ENCODE peak calls at places on chromosome 4, in five cellular contexts. One of them, this sample, is unnamed.
A peak's percentile ranks its signal among the peaks of the same experiment; 100 is the strongest.

GRCh38 chr4:24736066-24736465 is 59.3 kb upstream of the SOD3 start:
- DNase-seq in HCT116: peak; percentile 27
- DNase-seq in K562: no peak
- DNase-seq in GM12878: no peak
- DNase-seq in H1: no peak
- DNase-seq in this sample: no peak

GRCh38 chr4:114659386-114660008 is 60.9 kb downstream of the UGT8 start:
- DNase-seq in K562: peak; percentile 27
- DNase-seq in H1: peak; percentile 25
- DNase-seq in GM12878: peak; percentile 32
- DNase-seq in HCT116: peak; percentile 73
- DNase-seq in this sample: peak; percentile 42

GRCh38 chr4:121070696-121071639 is 1.4 kb downstream of the NDNF start:
- DNase-seq in GM12878: no peak
- DNase-seq in H1: no peak
- DNase-seq in K562: no peak
- DNase-seq in HCT116: no peak
- DNase-seq in this sample: no peak

GRCh38 chr4:11748169-11748872 is 319.6 kb upstream of the HS3ST1 start:
- DNase-seq in HCT116: peak; percentile 83
- DNase-seq in H1: no peak
- DNase-seq in K562: no peak
- DNase-seq in GM12878: no peak
- DNase-seq in this sample: no peak

GRCh38 chr4:48269861-48270515 is 350 bp upstream of the TEC start:
- DNase-seq in HCT116: peak; percentile 88
- DNase-seq in GM12878: peak; percentile 74
- DNase-seq in H1: peak; percentile 85
- DNase-seq in K562: peak; percentile 98
- DNase-seq in this sample: peak; percentile 75

GRCh38 chr4:81648576-81649272 is 177.0 kb upstream of the RASGEF1B start:
- DNase-seq in GM12878: peak; percentile 23
- DNase-seq in H1: no peak
- DNase-seq in K562: no peak
- DNase-seq in HCT116: no peak
- DNase-seq in this sample: no peak

GRCh38 chr4:112894951-112895350 is 154.5 kb upstream of the ANK2 start:
- DNase-seq in H1: no peak
- DNase-seq in HCT116: no peak
- DNase-seq in K562: no peak
- DNase-seq in GM12878: no peak
- DNase-seq in this sample: no peak

GRCh38 chr4:40482985-40483647 is 146.5 kb downstream of the RBM47 start:
- DNase-seq in HCT116: no peak
- DNase-seq in GM12878: no peak
- DNase-seq in H1: peak; percentile 17
- DNase-seq in K562: peak; percentile 19
- DNase-seq in this sample: no peak

GRCh38 chr4:188986271-188986689 is 847.0 kb downstream of the TRIML1 start:
- DNase-seq in H1: no peak
- DNase-seq in K562: no peak
- DNase-seq in GM12878: no peak
- DNase-seq in HCT116: no peak
- DNase-seq in this sample: peak; percentile 1

GRCh38 chr4:104064650-104065577 is 345.1 kb upstream of the TACR3 start:
- DNase-seq in HCT116: peak; percentile 56
- DNase-seq in GM12878: peak; percentile 23
- DNase-seq in H1: peak; percentile 3
- DNase-seq in K562: peak; percentile 14
- DNase-seq in this sample: peak; percentile 39

GRCh38 chr4:87114245-87115062 is 106.0 kb downstream of the KLHL8 start:
- DNase-seq in HCT116: no peak
- DNase-seq in GM12878: no peak
- DNase-seq in H1: no peak
- DNase-seq in K562: no peak
- DNase-seq in this sample: no peak

GRCh38 chr4:41602113-41602512 is 64.2 kb downstream of the LIMCH1 start:
- DNase-seq in H1: no peak
- DNase-seq in HCT116: no peak
- DNase-seq in GM12878: no peak
- DNase-seq in K562: no peak
- DNase-seq in this sample: no peak

DNA sequence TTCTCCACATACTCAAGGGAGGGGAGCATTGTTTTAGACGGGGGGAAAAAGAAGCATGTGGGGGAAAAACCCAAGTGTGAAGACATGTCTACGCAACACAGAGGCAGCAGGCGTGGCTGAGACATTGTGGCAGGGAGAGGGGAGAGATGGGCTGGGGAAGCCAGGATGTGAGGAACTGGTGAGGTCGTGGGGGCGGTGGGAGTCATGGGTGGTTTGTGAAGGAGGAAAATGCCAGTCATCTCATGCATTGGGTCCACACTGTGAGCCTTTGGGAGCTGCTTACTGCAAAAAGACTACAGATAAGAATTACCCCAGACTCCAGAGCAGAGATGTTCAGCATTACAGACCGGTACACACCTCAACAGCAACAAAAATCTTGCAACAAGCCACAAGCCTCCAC is 2.1 kb downstream of the JAKMIP1 start:
- DNase-seq in HCT116: no peak
- DNase-seq in H1: no peak
- DNase-seq in GM12878: no peak
- DNase-seq in K562: no peak
- DNase-seq in this sample: no peak
- TF ChIP-seq SRF in HCT116: no peak
- TF ChIP-seq SRF in H1: no peak
- TF ChIP-seq SRF in GM12878: no peak
- TF ChIP-seq SRF in K562: no peak
- TF ChIP-seq SRF in this sample: no peak

DNA sequence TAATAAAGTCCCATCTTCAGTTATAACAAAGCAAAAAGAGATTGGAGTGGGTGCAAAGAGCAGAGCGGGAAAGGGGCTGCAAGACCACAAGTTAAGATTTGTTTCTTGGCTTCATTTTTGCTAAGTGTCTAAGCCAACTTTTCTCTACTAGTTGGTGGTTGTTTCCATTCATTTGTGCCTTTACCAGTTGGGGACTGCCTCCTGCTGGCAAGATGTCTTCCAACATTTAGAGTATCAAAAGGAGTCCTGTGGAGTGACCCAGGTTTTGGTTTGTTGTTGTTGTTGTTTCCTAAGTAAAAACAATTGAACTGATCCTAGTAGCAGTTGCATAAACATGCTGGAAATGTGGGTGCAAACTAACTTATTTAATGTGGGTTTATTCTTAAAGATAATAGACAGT is 121.1 kb downstream of the SPATA18 start:
- DNase-seq in H1: no peak
- DNase-seq in GM12878: no peak
- DNase-seq in HCT116: no peak
- DNase-seq in K562: no peak
- DNase-seq in this sample: no peak
- TF ChIP-seq SRF in H1: no peak
- TF ChIP-seq SRF in GM12878: no peak
- TF ChIP-seq SRF in HCT116: no peak
- TF ChIP-seq SRF in K562: no peak
- TF ChIP-seq SRF in this sample: no peak

DNA sequence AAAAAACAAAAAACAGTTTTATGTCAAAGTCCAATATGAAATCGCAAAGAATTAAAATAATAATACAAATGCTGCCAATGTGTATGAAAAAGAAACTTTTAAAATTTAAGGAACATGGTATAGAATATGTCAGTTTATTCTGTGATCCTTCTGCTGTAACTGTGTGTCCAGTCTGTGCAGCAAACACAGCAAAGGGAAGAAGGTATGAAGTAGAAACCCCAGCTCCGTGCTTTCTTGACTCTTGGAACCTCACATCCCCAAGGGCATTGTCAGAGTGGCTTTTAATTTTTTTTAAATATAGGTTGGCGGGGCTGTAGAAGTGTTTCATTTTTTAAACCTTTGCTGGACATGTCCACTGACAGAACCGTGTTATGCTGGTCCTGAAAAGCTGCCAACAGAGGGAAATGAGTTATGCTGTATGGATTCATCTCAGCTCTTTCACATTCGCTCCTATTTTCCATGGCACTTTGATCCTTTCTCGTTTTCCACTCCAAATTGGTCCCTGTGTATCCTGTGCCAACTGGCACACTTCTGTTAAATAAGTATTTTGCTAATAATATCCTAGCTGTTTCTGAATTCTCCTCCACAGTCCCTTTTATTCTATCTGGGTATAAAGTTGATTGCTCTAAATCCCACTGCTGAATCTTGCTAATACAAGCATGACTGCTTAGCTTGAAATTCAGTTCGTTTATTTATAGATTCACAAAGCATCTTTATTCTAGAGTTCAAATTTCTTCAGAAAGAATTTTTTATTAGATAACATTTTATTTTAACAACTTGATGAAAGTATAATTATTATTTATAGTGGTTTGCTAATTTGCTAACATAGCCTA is 127.0 kb upstream of the DDIT4L start:
- DNase-seq in H1: no peak
- DNase-seq in HCT116: no peak
- DNase-seq in GM12878: no peak
- DNase-seq in K562: no peak
- DNase-seq in this sample: no peak
- TF ChIP-seq SRF in H1: no peak
- TF ChIP-seq SRF in HCT116: no peak
- TF ChIP-seq SRF in GM12878: no peak
- TF ChIP-seq SRF in K562: no peak
- TF ChIP-seq SRF in this sample: no peak

GRCh38 chr4:6955261-6955911 is 45.8 kb downstream of the TBC1D14 start:
- DNase-seq in GM12878: no peak
- DNase-seq in H1: no peak
- DNase-seq in HCT116: no peak
- DNase-seq in K562: no peak
- DNase-seq in this sample: no peak

GRCh38 chr4:6956434-6957147 is 47.0 kb downstream of the TBC1D14 start:
- DNase-seq in H1: no peak
- DNase-seq in GM12878: no peak
- DNase-seq in K562: no peak
- DNase-seq in HCT116: no peak
- DNase-seq in this sample: no peak

GRCh38 chr4:6956087-6956433 is 46.4 kb downstream of the TBC1D14 start:
- DNase-seq in K562: no peak
- DNase-seq in H1: no peak
- DNase-seq in GM12878: no peak
- DNase-seq in HCT116: no peak
- DNase-seq in this sample: no peak

GRCh38 chr4:6951880-6952381 is 42.3 kb downstream of the TBC1D14 start:
- DNase-seq in H1: no peak
- DNase-seq in HCT116: no peak
- DNase-seq in GM12878: no peak
- DNase-seq in K562: peak; percentile 58
- DNase-seq in this sample: no peak

GRCh38 chr4:6953751-6954380 is 44.2 kb downstream of the TBC1D14 start:
- DNase-seq in H1: no peak
- DNase-seq in GM12878: no peak
- DNase-seq in K562: peak; percentile 93
- DNase-seq in HCT116: peak; percentile 54
- DNase-seq in this sample: no peak
- TF ChIP-seq SRF in H1: no peak
- TF ChIP-seq SRF in GM12878: no peak
- TF ChIP-seq SRF in K562: no peak
- TF ChIP-seq SRF in HCT116: no peak
- TF ChIP-seq SRF in this sample: no peak

DNA sequence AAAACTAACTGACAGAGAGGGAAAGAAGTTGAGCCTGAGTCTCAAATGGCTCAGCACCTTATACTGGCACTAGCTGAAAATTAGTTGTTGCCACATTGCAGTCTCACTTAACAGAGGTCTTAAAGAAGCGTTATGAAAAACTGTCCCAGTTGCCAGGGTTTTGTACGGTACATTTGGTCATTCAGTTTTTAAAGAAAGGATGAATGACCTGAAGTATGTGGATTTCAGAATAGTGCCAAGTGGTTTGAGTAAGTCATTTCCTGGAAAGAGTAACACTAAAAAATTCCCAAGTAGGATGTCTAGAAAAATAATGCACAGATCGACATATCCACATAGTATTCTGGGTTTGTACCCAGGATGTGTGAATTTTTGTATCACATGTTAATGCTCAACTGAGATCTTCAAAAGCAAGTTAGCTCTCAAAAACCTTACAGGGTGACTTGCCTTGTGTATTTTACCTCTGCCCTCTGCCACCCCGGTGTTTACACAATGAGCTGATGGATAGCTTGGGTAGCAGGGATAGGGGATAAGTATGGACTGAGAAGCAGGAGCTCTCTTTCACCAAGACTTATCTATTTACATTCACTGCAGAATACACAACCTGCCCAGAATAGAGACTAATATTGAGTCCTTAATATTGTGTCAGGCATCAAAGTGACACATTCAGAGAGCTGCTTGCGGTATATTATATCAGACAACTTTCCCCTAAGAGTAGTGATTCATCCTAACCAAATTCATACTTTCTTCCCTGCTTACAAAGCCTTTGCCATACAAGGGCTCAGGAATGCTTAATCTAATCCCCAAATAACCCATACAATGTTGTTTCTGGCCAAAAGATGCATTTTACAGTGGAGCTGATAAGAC is 1075.8 kb upstream of the PABPC4L start:
- DNase-seq in GM12878: no peak
- DNase-seq in HCT116: no peak
- DNase-seq in H1: no peak
- DNase-seq in K562: no peak
- DNase-seq in this sample: no peak
- TF ChIP-seq SRF in GM12878: no peak
- TF ChIP-seq SRF in HCT116: no peak
- TF ChIP-seq SRF in H1: no peak
- TF ChIP-seq SRF in K562: no peak
- TF ChIP-seq SRF in this sample: no peak

DNA sequence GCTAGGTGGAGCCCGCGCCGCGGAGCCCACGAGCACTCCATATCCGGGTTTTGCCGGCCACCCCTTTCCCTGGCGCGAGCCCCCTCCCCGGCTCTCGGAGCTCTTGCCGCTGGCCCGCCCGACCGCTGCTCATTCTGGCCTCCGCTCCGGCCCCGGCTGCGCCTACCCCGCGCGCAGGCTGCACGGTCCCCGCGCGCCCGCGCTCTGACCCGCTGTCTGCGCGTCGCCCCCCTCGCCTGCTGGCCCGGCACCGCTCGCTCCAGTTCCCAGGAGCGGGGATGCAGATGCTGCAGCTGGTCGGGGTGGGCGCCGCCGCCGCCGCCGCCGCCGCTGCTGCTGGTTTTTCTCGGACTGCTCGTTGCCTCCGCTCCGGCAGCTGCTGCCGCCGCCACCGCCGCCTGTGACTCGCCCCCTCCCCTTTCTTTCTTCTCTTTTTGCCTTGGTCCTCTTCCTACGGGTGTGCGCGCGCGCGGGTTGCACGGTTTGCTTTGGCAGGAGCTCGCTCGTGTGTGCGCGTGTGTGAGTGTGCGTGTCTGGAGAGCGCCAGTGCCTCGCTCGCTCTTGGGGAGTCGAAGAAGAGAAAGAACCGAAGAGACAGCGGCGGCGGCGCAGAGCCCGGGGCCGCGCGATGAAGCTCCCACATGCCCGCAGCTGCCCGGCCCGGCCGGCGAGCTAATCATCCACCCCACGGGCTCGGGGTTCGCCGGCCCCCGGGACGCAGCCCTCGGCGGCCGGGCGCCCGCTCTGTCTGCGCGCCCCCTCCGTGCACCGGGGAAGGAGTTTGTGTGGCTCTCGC is at the start of gene ADGRL3:
- DNase-seq in GM12878: no peak
- DNase-seq in K562: no peak
- DNase-seq in H1: peak; percentile 64
- DNase-seq in HCT116: no peak
- DNase-seq in this sample: no peak
- TF ChIP-seq SRF in GM12878: no peak
- TF ChIP-seq SRF in K562: no peak
- TF ChIP-seq SRF in H1: no peak
- TF ChIP-seq SRF in HCT116: no peak
- TF ChIP-seq SRF in this sample: no peak

GRCh38 chr4:47209833-47210232 is 178.5 kb downstream of the GABRB1 start:
- DNase-seq in HCT116: no peak
- DNase-seq in H1: no peak
- DNase-seq in GM12878: no peak
- DNase-seq in K562: no peak
- DNase-seq in this sample: no peak
- TF ChIP-seq SRF in HCT116: no peak
- TF ChIP-seq SRF in H1: no peak
- TF ChIP-seq SRF in GM12878: no peak
- TF ChIP-seq SRF in K562: no peak
- TF ChIP-seq SRF in this sample: no peak

This sample was measured in HepG2.